ENCODE peak calls at places on chromosomes 16 and 17, in five cellular contexts. O, V, B, I and J are unnamed samples.
A peak's percentile ranks its signal among the peaks of the same experiment; 100 is the strongest.

GRCh38 chr17:38444151-38444550 is 15.9 kb downstream of the ARHGAP23 start:
- DNase-seq in I (peak; percentile 87), B (peak; percentile 32), V (peak; percentile 94), O (peak; percentile 63), J (peak; percentile 32)

GRCh38 chr17:80783461-80783860 is 208.2 kb upstream of the CHMP6 start:
- DNase-seq in B (no peak), V (peak; percentile 52), I (no peak), O (no peak), J (peak; percentile 77)

GRCh38 chr17:32672701-32673100 is 185.9 kb downstream of the CDK5R1 start:
- DNase-seq in I (no peak), B (no peak), V (no peak), O (no peak), J (no peak)

GRCh38 chr17:62741290-62741689 is 66.8 kb downstream of the MARCHF10 start:
- DNase-seq in I (no peak), V (no peak), B (no peak), O (no peak), J (no peak)

GRCh38 chr16:84349852-84350565 is 18.3 kb upstream of the ATP2C2 start:
- DNase-seq in O (no peak), I (no peak), V (no peak), B (no peak), J (no peak)

GRCh38 chr16:84332975-84333684 is 35.2 kb upstream of the ATP2C2 start:
- DNase-seq in V (peak; percentile 75), B (no peak), I (peak; percentile 13), O (no peak), J (no peak)

GRCh38 chr16:53022374-53022773 is 30.3 kb downstream of the CHD9NB start:
- DNase-seq in O (peak; percentile 57), V (peak; percentile 77), I (peak; percentile 87), B (no peak), J (peak; percentile 20)

GRCh38 chr16:278863-279366 is 1.5 kb upstream of the ARHGDIG start:
- DNase-seq in I (peak; percentile 70), B (no peak), O (peak; percentile 36), V (peak; percentile 79), J (no peak)

GRCh38 chr17:82120148-82120547 is 22.1 kb upstream of the FASN start:
- DNase-seq in V (no peak), B (no peak), I (no peak), O (no peak), J (no peak)

GRCh38 chr16:17225551-17225950 is 245.2 kb downstream of the XYLT1 start:
- DNase-seq in I (no peak), V (no peak), O (no peak), B (no peak), J (peak; percentile 20)

GRCh38 chr17:41906465-41907184 is 12.1 kb downstream of the ACLY start:
- DNase-seq in V (no peak), I (no peak), B (no peak), O (no peak), J (no peak)

GRCh38 chr17:83103200-83103937 is 24.0 kb downstream of the METRNL start:
- DNase-seq in B (no peak), I (peak; percentile 83), O (no peak), V (no peak), J (no peak)

GRCh38 chr17:19298561-19299213 is 61.5 kb downstream of the EPN2 start:
- DNase-seq in I (no peak), V (no peak), B (no peak), O (no peak), J (no peak)

GRCh38 chr16:3358884-3359283 is 3.2 kb downstream of the OR2C1 start:
- DNase-seq in I (no peak), V (no peak), B (no peak), O (no peak), J (no peak)

GRCh38 chr17:83056583-83057396 is 22.6 kb upstream of the METRNL start:
- DNase-seq in I (no peak), B (no peak), O (no peak), V (peak; percentile 40), J (no peak)

GRCh38 chr17:13346996-13347762 is 254.6 kb downstream of the HS3ST3A1 start:
- DNase-seq in I (no peak), V (no peak), O (no peak), B (no peak), J (no peak)

GRCh38 chr16:85145734-85146531 is 33.7 kb upstream of the CIBAR2 start:
- DNase-seq in I (no peak), V (no peak), O (no peak), B (no peak), J (no peak)

GRCh38 chr16:70740919-70741778 is 55.3 kb upstream of the MTSS2 start:
- DNase-seq in V (no peak), I (no peak), B (no peak), O (no peak), J (no peak)

GRCh38 chr17:3906881-3907280 is 9.4 kb downstream of the P2RX1 start:
- DNase-seq in I (no peak), B (no peak), V (no peak), O (no peak), J (no peak)

GRCh38 chr17:10729334-10730193 is at the start of gene TMEM220:
- DNase-seq in B (peak; percentile 24), O (no peak), V (peak; percentile 96), I (peak; percentile 88), J (no peak)

GRCh38 chr16:84611041-84611440 is 6.8 kb downstream of the COTL1 start:
- DNase-seq in O (no peak), B (no peak), V (no peak), I (no peak), J (no peak)

GRCh38 chr17:67689534-67690177 is 28.1 kb upstream of the NOL11 start:
- DNase-seq in V (peak; percentile 70), B (peak; percentile 44), I (peak; percentile 86), O (peak; percentile 46), J (peak; percentile 56)

GRCh38 chr17:64196626-64197025 is 66.4 kb downstream of the TEX2 start:
- DNase-seq in O (no peak), V (no peak), B (no peak), I (no peak), J (no peak)

GRCh38 chr16:4318171-4318910 is 2.5 kb downstream of the GLIS2 start:
- DNase-seq in V (no peak), B (no peak), I (no peak), O (no peak), J (no peak)

GRCh38 chr17:43169561-43170139 is 1.4 kb upstream of the NBR1 start:
- DNase-seq in I (peak; percentile 57), O (peak; percentile 41), V (peak; percentile 78), B (peak; percentile 14), J (no peak)